ENCODE peak calls at places on chromosomes 16 and 17, in six cellular contexts. B is tibial artery; G is CD8-positive, alpha-beta memory T cell; U is uterus; W is body of pancreas; X is mesendoderm. L is an unnamed sample.
A peak's percentile ranks its signal among the peaks of the same experiment; 100 is the strongest.

GRCh38 chr17:40560592-40561293 is 4.5 kb downstream of the CCR7 start:
- DNase-seq in B (no peak), W (no peak), G (peak; percentile 61), U (no peak), X (no peak), L (no peak)

GRCh38 chr17:48162946-48163506 is 55.5 kb downstream of the SNX11 start:
- DNase-seq in W (peak; percentile 60), G (no peak), X (no peak), B (no peak), U (no peak), L (no peak)

GRCh38 chr16:68642436-68643064 is 2.6 kb upstream of the CDH3 start:
- DNase-seq in G (no peak), B (no peak), W (peak; percentile 10), U (peak; percentile 43), X (peak; percentile 93), L (peak; percentile 86)

GRCh38 chr17:15945493-15946209 is 721 bp downstream of the ADORA2B start:
- DNase-seq in X (no peak), W (peak; percentile 23), G (no peak), U (no peak), B (no peak), L (peak; percentile 85)

GRCh38 chr16:30519120-30520049 is 7.0 kb downstream of the ZNF768 start:
- DNase-seq in X (no peak), U (no peak), G (no peak), B (no peak), W (no peak), L (no peak)

GRCh38 chr16:68361485-68361884 is 50.7 kb downstream of the PRMT7 start:
- DNase-seq in G (no peak), U (no peak), X (no peak), W (no peak), B (no peak), L (no peak)

GRCh38 chr16:24900230-24900629 is 54.5 kb downstream of the SLC5A11 start:
- DNase-seq in G (no peak), W (no peak), B (no peak), X (no peak), U (no peak), L (no peak)

GRCh38 chr16:23389201-23389600 is 63.8 kb downstream of the COG7 start:
- DNase-seq in G (no peak), W (no peak), X (no peak), U (no peak), B (no peak), L (no peak)

GRCh38 chr17:79572136-79572915 is 38.5 kb downstream of the RBFOX3 start:
- DNase-seq in G (no peak), U (no peak), X (peak; percentile 22), W (no peak), B (no peak), L (no peak)

GRCh38 chr17:77356109-77356689 is 215.4 kb downstream of the SEC14L1 start:
- DNase-seq in U (no peak), G (no peak), B (no peak), X (no peak), W (no peak), L (peak; percentile 36)

GRCh38 chr16:54432481-54433229 is 146.1 kb upstream of the IRX3 start:
- DNase-seq in U (no peak), W (peak; percentile 39), B (no peak), G (no peak), X (no peak), L (no peak)

GRCh38 chr17:73308017-73308823 is 3.6 kb downstream of the CDC42EP4 start:
- DNase-seq in G (no peak), W (peak; percentile 96), B (peak; percentile 80), U (peak; percentile 96), X (peak; percentile 84), L (peak; percentile 88)

GRCh38 chr16:81551821-81552304 is 107.3 kb downstream of the CMIP start:
- DNase-seq in U (no peak), G (no peak), B (no peak), W (peak; percentile 28), X (no peak), L (no peak)

GRCh38 chr17:78781339-78782304 is at the start of gene CYTH1:
- DNase-seq in X (peak; percentile 41), B (peak; percentile 34), G (no peak), W (peak; percentile 64), U (peak; percentile 44), L (peak; percentile 93)

GRCh38 chr17:51703364-51704341 is 443.3 kb downstream of the UTP18 start:
- DNase-seq in W (peak; percentile 76), G (no peak), U (peak; percentile 21), B (peak; percentile 77), X (no peak), L (no peak)

GRCh38 chr17:33750943-33751701 is 458.0 kb upstream of the ASIC2 start:
- DNase-seq in W (peak; percentile 78), U (peak; percentile 61), X (peak; percentile 81), B (peak; percentile 70), G (peak; percentile 53), L (peak; percentile 52)

GRCh38 chr16:89357055-89357454 is 133.3 kb downstream of the ANKRD11 start:
- DNase-seq in U (no peak), X (peak; percentile 83), B (no peak), W (no peak), G (no peak), L (no peak)

GRCh38 chr16:89360760-89361435 is 129.5 kb downstream of the ANKRD11 start:
- DNase-seq in W (peak; percentile 40), X (peak; percentile 70), G (peak; percentile 58), U (no peak), B (no peak), L (no peak)

GRCh38 chr16:89357460-89357859 is 132.9 kb downstream of the ANKRD11 start:
- DNase-seq in W (peak; percentile 60), X (peak; percentile 67), U (no peak), G (no peak), B (no peak), L (no peak)

GRCh38 chr16:89359296-89360147 is 130.8 kb downstream of the ANKRD11 start:
- DNase-seq in X (no peak), U (no peak), W (peak; percentile 41), B (no peak), G (no peak), L (no peak)

DNA sequence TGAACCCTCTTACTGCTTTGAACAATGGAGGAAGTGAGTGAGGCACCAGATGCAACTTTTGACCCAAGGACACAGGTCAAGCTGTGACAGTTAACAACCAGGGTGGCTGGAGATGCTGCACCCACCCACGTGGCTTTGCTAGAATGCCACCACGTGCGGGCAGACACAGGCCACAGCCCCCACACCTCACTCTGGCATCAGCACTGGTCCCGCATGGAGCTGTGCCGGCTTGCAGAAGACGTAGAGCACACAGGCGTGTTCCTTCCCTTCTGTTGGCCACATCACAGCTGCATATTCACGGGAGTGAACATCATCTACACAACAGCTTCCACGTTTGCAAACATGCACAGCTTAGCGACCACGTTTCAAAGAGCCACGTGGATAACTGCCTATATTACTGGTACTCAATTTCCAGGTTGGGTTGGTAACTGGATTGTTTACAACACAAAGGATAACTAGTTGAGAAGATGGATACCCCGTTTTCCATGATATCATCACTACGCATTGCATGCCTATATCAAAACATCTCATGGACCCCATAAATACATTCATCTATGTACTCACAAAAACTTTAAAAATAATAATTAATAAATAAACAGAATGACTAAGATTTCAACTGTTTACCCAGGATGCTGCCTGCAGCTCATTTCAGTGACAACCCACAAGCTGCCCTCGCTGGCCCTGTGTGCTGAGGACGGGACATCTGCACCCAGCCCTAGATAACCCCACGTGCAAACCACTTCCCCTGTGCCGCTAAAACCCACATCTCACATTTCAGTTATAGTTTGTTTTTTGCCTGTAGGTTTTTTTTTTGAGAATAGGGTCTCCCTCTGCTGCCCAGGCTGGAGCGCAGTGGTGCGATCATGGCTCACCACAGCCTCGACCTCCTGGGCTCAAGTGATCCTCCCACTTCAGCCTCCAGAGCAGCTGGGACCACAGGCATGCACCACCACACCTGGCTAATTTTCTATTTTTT is 132.0 kb downstream of the ANKRD11 start:
- DNase-seq in G (peak; percentile 42), X (no peak), B (no peak), W (peak; percentile 14), U (no peak), L (no peak)
- H3K4me1 ChIP-seq in G (peaks cover 87% of the 10 kb centered on the region), X (peaks cover 10% of the 10 kb centered on the region), B (no peaks in the 10 kb centered on the region), W (peaks cover 78% of the 10 kb centered on the region), U (no peaks in the 10 kb centered on the region), L (peaks cover 10% of the 10 kb centered on the region)

GRCh38 chr17:37305406-37305905 is 70.3 kb upstream of the C17orf78 start:
- DNase-seq in X (no peak), B (no peak), G (no peak), W (no peak), U (no peak), L (no peak)

GRCh38 chr17:37301288-37301687 is 74.5 kb upstream of the C17orf78 start:
- DNase-seq in U (no peak), X (peak; percentile 56), G (no peak), B (no peak), W (peak; percentile 33), L (no peak)

GRCh38 chr17:37299257-37299985 is 76.4 kb upstream of the C17orf78 start:
- DNase-seq in G (no peak), U (no peak), B (no peak), W (no peak), X (peak; percentile 42), L (no peak)

GRCh38 chr17:37294888-37295287 is 80.9 kb upstream of the C17orf78 start:
- DNase-seq in U (no peak), W (no peak), B (no peak), X (peak; percentile 24), G (no peak), L (no peak)

DNA sequence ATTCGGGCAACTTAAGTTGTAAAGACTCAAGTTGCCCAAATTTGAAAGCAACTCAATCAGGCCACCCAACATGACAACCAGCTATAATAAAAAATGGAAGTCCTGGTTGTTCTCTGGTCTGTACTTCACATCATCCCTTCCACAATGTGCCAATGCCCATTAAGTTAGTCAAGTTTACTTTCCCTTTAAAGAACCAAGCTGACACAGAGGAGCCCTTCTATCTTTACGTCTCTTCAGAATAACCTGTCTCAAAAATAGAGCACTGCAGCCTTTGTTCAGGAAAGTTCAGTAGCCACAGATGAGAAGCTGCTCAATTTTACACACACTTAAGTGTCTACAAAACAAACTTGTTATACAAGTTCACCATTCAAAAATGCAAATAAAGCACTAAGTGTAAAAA is 75.1 kb upstream of the C17orf78 start:
- DNase-seq in X (no peak), B (no peak), U (no peak), G (no peak), W (no peak), L (no peak)
- H3K4me3 ChIP-seq in X (no peak overlapping the region), B (no peak overlapping the region), U (no peak overlapping the region), G (no peak overlapping the region), W (no peak overlapping the region), L (no peak overlapping the region)

GRCh38 chr16:74565378-74565777 is 41.5 kb downstream of the GLG1 start:
- DNase-seq in X (no peak), W (peak; percentile 31), G (no peak), B (no peak), U (no peak), L (no peak)
- H3K4me1 ChIP-seq in X (no peaks in the 10 kb centered on the region), W (peaks cover 62% of the 10 kb centered on the region), G (peaks cover 80% of the 10 kb centered on the region), B (no peaks in the 10 kb centered on the region), U (no peaks in the 10 kb centered on the region), L (peaks cover 39% of the 10 kb centered on the region)

DNA sequence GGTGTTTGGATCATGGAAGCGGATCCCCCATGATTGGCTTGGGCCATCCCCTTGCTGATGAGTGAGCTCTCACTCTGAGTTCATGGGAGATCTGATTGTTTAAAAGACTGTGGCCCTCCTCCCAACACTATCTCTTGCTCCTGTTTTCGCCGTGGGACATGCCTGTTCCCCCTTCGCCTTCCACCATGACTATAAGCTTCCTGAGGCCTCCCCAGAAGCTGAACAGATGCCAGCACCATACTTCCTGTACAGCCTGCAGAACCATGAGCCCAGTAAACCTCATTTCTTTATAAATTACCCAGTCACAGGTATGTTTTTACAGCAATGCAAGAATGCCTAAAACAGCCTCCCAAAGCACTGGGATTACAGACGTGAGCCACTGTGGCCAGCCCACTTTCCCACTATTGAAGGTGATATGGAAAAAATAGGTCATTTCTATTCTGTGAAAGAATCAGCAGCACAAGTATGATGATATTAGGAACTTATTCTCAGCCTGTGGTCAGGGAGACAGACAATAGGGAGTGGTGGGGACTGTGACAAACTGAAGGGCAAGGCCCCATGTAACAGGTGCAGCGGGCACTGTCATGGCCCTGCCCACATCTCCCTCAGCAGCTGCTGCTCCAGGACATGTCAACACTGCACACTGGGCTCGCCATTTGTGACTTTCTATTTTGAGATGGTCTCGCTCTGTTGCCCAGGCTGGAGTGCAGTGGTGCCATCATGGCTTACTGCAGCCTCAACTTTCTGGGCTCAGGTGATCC is 33.7 kb upstream of the LITAF start:
- DNase-seq in G (no peak), B (no peak), U (no peak), W (no peak), X (no peak), L (no peak)
- H3K4me3 ChIP-seq in G (peak overlapping the region; percentile 36), B (no peak overlapping the region), U (no peak overlapping the region), W (no peak overlapping the region), X (no peak overlapping the region), L (no peak overlapping the region)

L was measured in left lung.